ENCODE peak calls at places on chromosome X, in four cellular contexts. C, Z, I and U are unnamed samples.

GRCh38 chrX:51192104-51192503 is 140.5 kb upstream of the NUDT10 start:
- DNase-seq in C (no peak), Z (no peak), I (no peak), U (no peak)

GRCh38 chrX:130094712-130095111 is 15.6 kb downstream of the ELF4 start:
- DNase-seq in C (no peak), Z (no peak), I (no peak), U (no peak)

GRCh38 chrX:104136241-104137019 is 20.4 kb downstream of the SLC25A53 start:
- DNase-seq in C (peak), Z (peak), I (peak), U (peak)

GRCh38 chrX:121000589-121000988 is 15.0 kb upstream of the CT47A1 start:
- DNase-seq in C (peak), Z (peak), I (peak), U (peak)

GRCh38 chrX:65686246-65686645 is 18.8 kb downstream of the MSN start:
- DNase-seq in C (no peak), Z (no peak), I (no peak), U (no peak)

GRCh38 chrX:103396186-103396585 is 19.8 kb downstream of the BEX3 start:
- DNase-seq in C (no peak), Z (no peak), I (no peak), U (no peak)

GRCh38 chrX:68681443-68681941 is 34.0 kb downstream of the STARD8 start:
- DNase-seq in C (no peak), Z (no peak), I (no peak), U (no peak)

GRCh38 chrX:20274121-20274520 is 7.4 kb upstream of the RPS6KA3 start:
- DNase-seq in C (no peak), Z (no peak), I (no peak), U (no peak)

GRCh38 chrX:38249965-38250364 is 29.3 kb upstream of the SRPX start:
- DNase-seq in C (no peak), Z (no peak), I (no peak), U (no peak)

GRCh38 chrX:101685923-101686322 is 26.3 kb upstream of the ARMCX2 start:
- DNase-seq in C (no peak), Z (no peak), I (no peak), U (no peak)

GRCh38 chrX:34884693-34885277 is 57.8 kb upstream of the FAM47B start:
- DNase-seq in C (no peak), Z (no peak), I (no peak), U (no peak)

GRCh38 chrX:31580726-31581125 is 508.9 kb upstream of the FTHL17 start:
- DNase-seq in C (no peak), Z (no peak), I (no peak), U (no peak)

GRCh38 chrX:7159132-7159861 is 11.3 kb upstream of the PUDP start:
- DNase-seq in C (no peak), Z (no peak), I (no peak), U (no peak)

GRCh38 chrX:153874366-153875125 is 11.4 kb downstream of the L1CAM start:
- DNase-seq in C (no peak), Z (no peak), I (no peak), U (no peak)

GRCh38 chrX:73916489-73916888 is 353.5 kb downstream of the CHIC1 start:
- DNase-seq in C (no peak), Z (no peak), I (no peak), U (no peak)

GRCh38 chrX:153703036-153703370 is 15.3 kb downstream of the SLC6A8 start:
- DNase-seq in C (no peak), Z (no peak), I (no peak), U (no peak)

GRCh38 chrX:112865464-112866025 is 24.9 kb upstream of the AMOT start:
- DNase-seq in C (no peak), Z (no peak), I (no peak), U (no peak)
- TF ChIP-seq ELF1 in C (no peak), Z (no peak), I (no peak), U (no peak)

GRCh38 chrX:40880712-40881111 is 145.4 kb upstream of the MED14 start:
- DNase-seq in C (no peak), Z (no peak), I (no peak), U (no peak)

GRCh38 chrX:40878821-40879571 is 143.7 kb upstream of the MED14 start:
- DNase-seq in C (no peak), Z (no peak), I (no peak), U (no peak)

GRCh38 chrX:40883021-40883619 is 147.8 kb upstream of the MED14 start:
- DNase-seq in C (no peak), Z (no peak), I (no peak), U (no peak)

DNA sequence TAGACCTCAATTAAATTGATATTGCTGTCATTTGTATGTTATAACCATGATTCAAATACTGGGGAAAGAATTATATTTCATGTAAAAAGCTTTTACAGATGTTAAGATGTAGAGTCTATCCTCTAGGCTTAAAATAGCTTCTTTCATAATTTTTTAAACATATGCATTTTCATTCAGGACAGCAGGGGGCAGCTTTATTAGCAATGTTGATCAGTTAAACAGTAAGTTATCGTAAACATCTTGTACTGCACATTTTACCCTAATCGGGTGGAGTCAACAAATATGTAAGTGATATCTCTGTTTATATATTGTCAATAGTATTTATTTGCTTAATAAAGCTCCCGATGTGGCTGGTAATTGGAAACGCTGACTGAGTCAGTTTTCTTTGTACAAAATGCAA is 142.5 kb upstream of the MED14 start:
- DNase-seq in C (peak), Z (peak), I (peak), U (peak)
- TF ChIP-seq ELF1 in C (no peak), Z (no peak), I (no peak), U (no peak)

GRCh38 chrX:44874481-44875184 is 1.6 kb downstream of the KDM6A start:
- DNase-seq in C (no peak), Z (peak), I (no peak), U (peak)

GRCh38 chrX:44876076-44876475 is 3.1 kb downstream of the KDM6A start:
- DNase-seq in C (no peak), Z (no peak), I (no peak), U (no peak)

GRCh38 chrX:44873415-44874270 is 655 bp downstream of the KDM6A start:
- DNase-seq in C (no peak), Z (peak), I (no peak), U (peak)

GRCh38 chrX:44876767-44877166 is 3.8 kb downstream of the KDM6A start:
- DNase-seq in C (no peak), Z (no peak), I (no peak), U (no peak)

GRCh38 chrX:44875185-44875489 is 2.1 kb downstream of the KDM6A start:
- DNase-seq in C (no peak), Z (no peak), I (no peak), U (no peak)
- TF ChIP-seq ELF1 in C (no peak), Z (no peak), I (no peak), U (no peak)

GRCh38 chrX:470686-471085 is 84.0 kb upstream of the PPP2R3B start:
- DNase-seq in C (no peak), Z (no peak), I (no peak), U (no peak)
- TF ChIP-seq ELF1 in C (no peak), Z (no peak), I (no peak), U (no peak)

GRCh38 chrX:147800663-147801062 is 111.1 kb upstream of the FMR1 start:
- DNase-seq in C (no peak), Z (no peak), I (no peak), U (no peak)

GRCh38 chrX:147803948-147804347 is 107.8 kb upstream of the FMR1 start:
- DNase-seq in C (no peak), Z (peak), I (peak), U (no peak)
- TF ChIP-seq ELF1 in C (no peak), Z (no peak), I (no peak), U (no peak)

DNA sequence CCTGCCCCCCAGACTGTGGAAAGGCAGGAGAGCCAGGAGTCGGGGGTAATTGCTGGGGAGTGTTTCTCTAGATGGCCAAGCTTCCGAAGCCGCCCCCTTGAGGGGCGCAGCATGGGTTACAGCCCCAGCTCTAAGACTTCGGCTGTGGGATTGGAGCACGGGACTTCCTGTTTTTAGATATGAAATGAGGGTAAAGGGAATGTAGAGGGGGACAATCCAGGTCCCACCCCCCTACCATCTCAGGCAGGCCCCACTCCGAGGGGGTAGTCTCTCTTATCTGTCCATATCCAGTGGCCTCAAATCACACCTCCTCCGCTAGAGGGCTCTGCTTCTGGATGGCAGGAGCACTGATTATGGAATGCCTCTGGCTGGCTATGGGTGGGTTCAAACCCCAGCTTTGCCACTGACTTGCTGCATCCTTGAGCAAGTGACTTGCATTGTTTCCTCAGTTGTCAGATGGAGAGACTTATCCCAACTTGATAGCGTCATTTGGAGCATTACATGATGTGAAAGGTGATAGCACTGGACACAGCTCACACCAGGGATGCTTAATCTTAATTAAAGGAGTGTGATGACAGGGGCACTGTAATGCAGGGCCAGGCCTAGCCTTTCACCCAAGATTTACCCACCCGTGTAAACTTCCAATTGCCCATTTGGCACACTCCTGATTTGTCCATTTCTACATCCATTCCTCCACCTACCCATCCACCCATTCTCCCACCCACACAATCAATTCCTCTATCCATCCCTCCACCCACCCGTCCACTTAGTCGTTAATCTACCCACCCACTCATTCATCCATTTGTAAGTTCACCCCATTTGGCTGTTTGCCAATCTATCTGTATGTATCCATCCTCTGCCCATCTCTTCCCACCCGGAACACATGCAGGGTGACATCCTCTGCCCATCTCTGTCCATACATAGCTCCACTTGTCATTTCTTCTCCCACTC is 845 bp upstream of the KCND1 start:
- DNase-seq in C (peak), Z (peak), I (peak), U (peak)
- TF ChIP-seq ELF1 in C (no peak), Z (no peak), I (no peak), U (no peak)

DNA sequence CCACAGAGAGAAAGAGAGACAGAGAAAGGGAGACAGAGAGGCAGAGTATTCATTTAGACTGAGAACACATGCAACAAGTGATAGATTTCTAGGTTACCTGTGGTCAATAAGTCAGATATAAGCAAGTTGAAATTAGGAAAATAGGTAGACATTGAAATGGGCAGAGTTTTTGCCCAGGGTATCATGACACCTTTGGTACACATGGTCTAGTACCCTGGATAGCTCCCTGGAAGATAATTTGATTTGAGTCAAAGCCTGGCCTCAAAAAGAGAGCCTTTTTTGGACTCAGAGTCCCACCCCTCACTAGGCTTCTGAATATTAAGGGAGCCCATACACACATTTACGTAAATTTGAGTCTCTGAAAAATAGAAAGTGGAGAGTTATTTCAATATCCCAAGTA is 4.0 kb upstream of the RPS6KA6 start:
- DNase-seq in C (no peak), Z (no peak), I (no peak), U (no peak)
- TF ChIP-seq ELF1 in C (no peak), Z (no peak), I (no peak), U (no peak)

GRCh38 chrX:55057691-55058249 is 17.1 kb upstream of the PAGE2B start:
- DNase-seq in C (peak), Z (peak), I (peak), U (peak)
- TF ChIP-seq ELF1 in C (no peak), Z (no peak), I (no peak), U (no peak)

GRCh38 chrX:56782362-56782761 is 53.3 kb downstream of the NBDY start:
- DNase-seq in C (no peak), Z (no peak), I (no peak), U (no peak)
- TF ChIP-seq ELF1 in C (no peak), Z (no peak), I (no peak), U (no peak)

DNA sequence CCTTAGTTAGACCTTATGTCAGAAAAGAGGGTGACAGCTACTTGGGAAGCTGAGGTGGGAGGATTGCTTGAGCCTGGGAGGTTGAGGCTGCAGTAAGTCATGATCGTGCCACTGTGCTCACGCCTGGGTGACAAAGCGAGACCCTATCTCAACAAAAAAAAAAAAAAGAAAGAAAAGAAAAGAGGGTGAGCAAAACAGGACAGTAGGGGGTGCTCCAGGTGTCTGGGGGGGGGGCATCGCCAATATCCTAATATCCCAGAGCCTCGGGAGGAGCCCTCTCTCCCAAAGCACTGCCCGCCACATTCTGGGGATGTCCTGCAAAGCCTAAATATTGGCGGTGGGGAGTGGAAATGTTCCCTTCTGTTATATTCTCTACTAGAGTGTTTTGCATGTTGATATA is 120.9 kb upstream of the TBL1X start:
- DNase-seq in C (no peak), Z (no peak), I (no peak), U (peak)
- TF ChIP-seq ELF1 in C (no peak), Z (no peak), I (no peak), U (no peak)